ENCODE peak calls at places on chromosomes 2 and 18, in six cellular contexts. One of them, this sample, is unnamed.

GRCh38 chr2:176128172-176129012 is 1.1 kb upstream of the HOXD8 start:
- DNase-seq in H1: no peak
- DNase-seq in K562: no peak
- DNase-seq in HCT116: no peak
- DNase-seq in HepG2: no peak
- DNase-seq in GM12878: no peak
- DNase-seq in this sample: no peak

GRCh38 chr2:64212801-64213321 is 68.6 kb upstream of the PELI1 start:
- DNase-seq in H1: no peak
- DNase-seq in K562: peak
- DNase-seq in HCT116: no peak
- DNase-seq in HepG2: no peak
- DNase-seq in GM12878: peak
- DNase-seq in this sample: no peak

GRCh38 chr2:45329045-45329677 is 281.9 kb downstream of the SRBD1 start:
- DNase-seq in H1: no peak
- DNase-seq in K562: peak
- DNase-seq in HCT116: peak
- DNase-seq in HepG2: peak
- DNase-seq in GM12878: no peak
- DNase-seq in this sample: no peak

GRCh38 chr2:7950035-7950612 is 731.7 kb upstream of the ID2 start:
- DNase-seq in H1: no peak
- DNase-seq in K562: no peak
- DNase-seq in HCT116: no peak
- DNase-seq in HepG2: no peak
- DNase-seq in GM12878: no peak
- DNase-seq in this sample: no peak

GRCh38 chr18:28999711-29000110 is 822.8 kb upstream of the CDH2 start:
- DNase-seq in H1: no peak
- DNase-seq in K562: no peak
- DNase-seq in HCT116: no peak
- DNase-seq in HepG2: no peak
- DNase-seq in GM12878: no peak
- DNase-seq in this sample: no peak

GRCh38 chr2:38104598-38104997 is 28.6 kb upstream of the CYP1B1 start:
- DNase-seq in H1: no peak
- DNase-seq in K562: no peak
- DNase-seq in HCT116: no peak
- DNase-seq in HepG2: no peak
- DNase-seq in GM12878: no peak
- DNase-seq in this sample: no peak

GRCh38 chr2:231463698-231464575 is at the start of gene NCL:
- DNase-seq in H1: no peak
- DNase-seq in K562: peak
- DNase-seq in HCT116: peak
- DNase-seq in HepG2: peak
- DNase-seq in GM12878: peak
- DNase-seq in this sample: peak

GRCh38 chr2:211737282-211737681 is 801.3 kb downstream of the ERBB4 start:
- DNase-seq in H1: no peak
- DNase-seq in K562: no peak
- DNase-seq in HCT116: no peak
- DNase-seq in HepG2: no peak
- DNase-seq in GM12878: no peak
- DNase-seq in this sample: no peak

GRCh38 chr2:240399419-240400318 is 35.8 kb upstream of the GPC1 start:
- DNase-seq in H1: no peak
- DNase-seq in K562: no peak
- DNase-seq in HCT116: no peak
- DNase-seq in HepG2: no peak
- DNase-seq in GM12878: no peak
- DNase-seq in this sample: no peak

GRCh38 chr2:70084973-70085710 is 2.1 kb upstream of the PCBP1 start:
- DNase-seq in H1: peak
- DNase-seq in K562: peak
- DNase-seq in HCT116: peak
- DNase-seq in HepG2: no peak
- DNase-seq in GM12878: peak
- DNase-seq in this sample: peak

GRCh38 chr18:76974345-76974744 is 152.0 kb downstream of the ZNF236 start:
- DNase-seq in H1: no peak
- DNase-seq in K562: no peak
- DNase-seq in HCT116: no peak
- DNase-seq in HepG2: no peak
- DNase-seq in GM12878: no peak
- DNase-seq in this sample: no peak

GRCh38 chr18:23809411-23809810 is 120.2 kb downstream of the LAMA3 start:
- DNase-seq in H1: no peak
- DNase-seq in K562: no peak
- DNase-seq in HCT116: no peak
- DNase-seq in HepG2: no peak
- DNase-seq in GM12878: no peak
- DNase-seq in this sample: no peak

GRCh38 chr2:652881-653480 is 24.2 kb downstream of the TMEM18 start:
- DNase-seq in H1: no peak
- DNase-seq in K562: no peak
- DNase-seq in HCT116: no peak
- DNase-seq in HepG2: no peak
- DNase-seq in GM12878: no peak
- DNase-seq in this sample: no peak

GRCh38 chr2:127577503-127577902 is 42.0 kb downstream of the MYO7B start:
- DNase-seq in H1: no peak
- DNase-seq in K562: no peak
- DNase-seq in HCT116: no peak
- DNase-seq in HepG2: no peak
- DNase-seq in GM12878: no peak
- DNase-seq in this sample: no peak

GRCh38 chr2:23602113-23602512 is 217.1 kb downstream of the KLHL29 start:
- DNase-seq in H1: no peak
- DNase-seq in K562: no peak
- DNase-seq in HCT116: no peak
- DNase-seq in HepG2: no peak
- DNase-seq in GM12878: no peak
- DNase-seq in this sample: no peak

GRCh38 chr2:123532126-123532525 is 493.0 kb upstream of the CNTNAP5 start:
- DNase-seq in H1: no peak
- DNase-seq in K562: no peak
- DNase-seq in HCT116: no peak
- DNase-seq in HepG2: no peak
- DNase-seq in GM12878: no peak
- DNase-seq in this sample: no peak

GRCh38 chr2:47535991-47536390 is 133.0 kb downstream of the MSH2 start:
- DNase-seq in H1: no peak
- DNase-seq in K562: no peak
- DNase-seq in HCT116: no peak
- DNase-seq in HepG2: no peak
- DNase-seq in GM12878: no peak
- DNase-seq in this sample: no peak

GRCh38 chr2:112803691-112804521 is 19.6 kb upstream of the IL1A start:
- DNase-seq in H1: no peak
- DNase-seq in K562: peak
- DNase-seq in HCT116: no peak
- DNase-seq in HepG2: peak
- DNase-seq in GM12878: no peak
- DNase-seq in this sample: no peak

GRCh38 chr2:109318150-109318948 is 189.3 kb downstream of the SH3RF3 start:
- DNase-seq in H1: no peak
- DNase-seq in K562: no peak
- DNase-seq in HCT116: no peak
- DNase-seq in HepG2: peak
- DNase-seq in GM12878: no peak
- DNase-seq in this sample: no peak

GRCh38 chr2:207504513-207505171 is 25.1 kb upstream of the CREB1 start:
- DNase-seq in H1: no peak
- DNase-seq in K562: no peak
- DNase-seq in HCT116: no peak
- DNase-seq in HepG2: no peak
- DNase-seq in GM12878: no peak
- DNase-seq in this sample: no peak

GRCh38 chr2:167240671-167241070 is 352.4 kb downstream of the XIRP2 start:
- DNase-seq in H1: no peak
- DNase-seq in K562: no peak
- DNase-seq in HCT116: no peak
- DNase-seq in HepG2: no peak
- DNase-seq in GM12878: no peak
- DNase-seq in this sample: no peak

DNA sequence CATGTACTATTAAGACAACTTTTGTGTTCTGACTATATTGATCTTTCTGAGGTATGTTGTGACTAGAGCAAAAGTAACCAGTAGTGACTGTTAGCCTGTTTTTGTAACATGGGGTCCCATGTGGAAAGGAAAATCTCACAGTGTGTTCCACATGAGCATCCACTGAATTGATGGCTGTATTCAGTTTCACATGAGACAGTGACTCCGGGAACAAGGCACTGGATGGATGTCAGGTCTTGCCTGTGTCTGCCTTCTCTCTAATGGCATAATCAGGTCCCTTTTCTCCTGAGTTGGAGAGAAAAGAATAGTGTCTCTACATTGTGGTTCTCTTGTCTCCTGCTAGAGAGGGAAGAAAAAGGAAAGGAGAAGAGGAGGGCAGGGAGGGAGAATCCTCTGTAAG is 27.6 kb downstream of the TMEM178A start:
- DNase-seq in H1: no peak
- DNase-seq in K562: no peak
- DNase-seq in HCT116: no peak
- DNase-seq in HepG2: no peak
- DNase-seq in GM12878: no peak
- DNase-seq in this sample: no peak
- TF ChIP-seq ZNF274 in H1: no peak
- TF ChIP-seq ZNF274 in K562: no peak
- TF ChIP-seq ZNF274 in HCT116: no peak
- TF ChIP-seq ZNF274 in HepG2: no peak
- TF ChIP-seq ZNF274 in GM12878: no peak
- TF ChIP-seq ZNF274 in this sample: no peak

GRCh38 chr2:221380686-221381085 is 191.4 kb downstream of the EPHA4 start:
- DNase-seq in H1: no peak
- DNase-seq in K562: no peak
- DNase-seq in HCT116: no peak
- DNase-seq in HepG2: no peak
- DNase-seq in GM12878: no peak
- DNase-seq in this sample: no peak
- TF ChIP-seq YY1 in H1: no peak
- TF ChIP-seq YY1 in K562: no peak
- TF ChIP-seq YY1 in HCT116: no peak
- TF ChIP-seq YY1 in HepG2: no peak
- TF ChIP-seq YY1 in GM12878: no peak
- TF ChIP-seq YY1 in this sample: no peak

GRCh38 chr2:67524777-67525176 is 127.6 kb downstream of the ETAA1 start:
- DNase-seq in H1: no peak
- DNase-seq in K562: no peak
- DNase-seq in HCT116: no peak
- DNase-seq in HepG2: no peak
- DNase-seq in GM12878: no peak
- DNase-seq in this sample: no peak

GRCh38 chr2:67526283-67526682 is 129.2 kb downstream of the ETAA1 start:
- DNase-seq in H1: no peak
- DNase-seq in K562: no peak
- DNase-seq in HCT116: no peak
- DNase-seq in HepG2: no peak
- DNase-seq in GM12878: no peak
- DNase-seq in this sample: no peak

GRCh38 chr2:67522154-67522553 is 125.0 kb downstream of the ETAA1 start:
- DNase-seq in H1: no peak
- DNase-seq in K562: no peak
- DNase-seq in HCT116: no peak
- DNase-seq in HepG2: no peak
- DNase-seq in GM12878: no peak
- DNase-seq in this sample: no peak

GRCh38 chr2:67528320-67528719 is 131.2 kb downstream of the ETAA1 start:
- DNase-seq in H1: no peak
- DNase-seq in K562: no peak
- DNase-seq in HCT116: no peak
- DNase-seq in HepG2: no peak
- DNase-seq in GM12878: no peak
- DNase-seq in this sample: no peak

GRCh38 chr2:67524236-67524635 is 127.1 kb downstream of the ETAA1 start:
- DNase-seq in H1: no peak
- DNase-seq in K562: no peak
- DNase-seq in HCT116: no peak
- DNase-seq in HepG2: no peak
- DNase-seq in GM12878: no peak
- DNase-seq in this sample: no peak
- TF ChIP-seq ZNF274 in H1: no peak
- TF ChIP-seq ZNF274 in K562: no peak
- TF ChIP-seq ZNF274 in HCT116: no peak
- TF ChIP-seq ZNF274 in HepG2: no peak
- TF ChIP-seq ZNF274 in GM12878: no peak
- TF ChIP-seq ZNF274 in this sample: no peak

GRCh38 chr2:169676357-169676756 is 17.8 kb downstream of the CFAP210 start:
- DNase-seq in H1: no peak
- DNase-seq in K562: no peak
- DNase-seq in HCT116: no peak
- DNase-seq in HepG2: no peak
- DNase-seq in GM12878: no peak
- DNase-seq in this sample: no peak
- TF ChIP-seq YY1 in H1: no peak
- TF ChIP-seq YY1 in K562: no peak
- TF ChIP-seq YY1 in HCT116: no peak
- TF ChIP-seq YY1 in HepG2: no peak
- TF ChIP-seq YY1 in GM12878: no peak
- TF ChIP-seq YY1 in this sample: no peak

GRCh38 chr18:58539659-58540380 is 89.1 kb downstream of the ALPK2 start:
- DNase-seq in H1: no peak
- DNase-seq in K562: no peak
- DNase-seq in HCT116: no peak
- DNase-seq in HepG2: peak
- DNase-seq in GM12878: no peak
- DNase-seq in this sample: no peak

GRCh38 chr18:58540381-58540943 is 88.4 kb downstream of the ALPK2 start:
- DNase-seq in H1: no peak
- DNase-seq in K562: no peak
- DNase-seq in HCT116: no peak
- DNase-seq in HepG2: no peak
- DNase-seq in GM12878: no peak
- DNase-seq in this sample: no peak

GRCh38 chr18:58541789-58542425 is 87.0 kb downstream of the ALPK2 start:
- DNase-seq in H1: peak
- DNase-seq in K562: no peak
- DNase-seq in HCT116: peak
- DNase-seq in HepG2: peak
- DNase-seq in GM12878: peak
- DNase-seq in this sample: no peak

GRCh38 chr18:58542426-58543159 is 86.3 kb downstream of the ALPK2 start:
- DNase-seq in H1: no peak
- DNase-seq in K562: no peak
- DNase-seq in HCT116: no peak
- DNase-seq in HepG2: no peak
- DNase-seq in GM12878: no peak
- DNase-seq in this sample: no peak

GRCh38 chr18:58541137-58541788 is 87.6 kb downstream of the ALPK2 start:
- DNase-seq in H1: peak
- DNase-seq in K562: peak
- DNase-seq in HCT116: peak
- DNase-seq in HepG2: no peak
- DNase-seq in GM12878: no peak
- DNase-seq in this sample: peak
- TF ChIP-seq ZNF274 in H1: no peak
- TF ChIP-seq ZNF274 in K562: no peak
- TF ChIP-seq ZNF274 in HCT116: no peak
- TF ChIP-seq ZNF274 in HepG2: no peak
- TF ChIP-seq ZNF274 in GM12878: no peak
- TF ChIP-seq ZNF274 in this sample: no peak